ENCODE peak calls at places on chromosomes 13 and 19, in nine cellular contexts. One of them, this sample, is unnamed. For H3K36me3, the result is how much of the 10 kb centered on the place peaks cover.

GRCh38 chr13:71813187-71813586 is 53.8 kb downstream of the DACH1 start:
- DNase-seq in SK-N-SH: no peak
- DNase-seq in OCI-LY7: no peak
- DNase-seq in BE2C: no peak
- DNase-seq in Caco-2: no peak
- DNase-seq in prostate gland: no peak
- DNase-seq in PC-3: no peak
- DNase-seq in bronchial epithelial cell: peak
- DNase-seq in CD8-positive, alpha-beta T cell: no peak
- DNase-seq in this sample: no peak

GRCh38 chr19:51810228-51810627 is 15.3 kb downstream of the FPR3 start:
- DNase-seq in SK-N-SH: no peak
- DNase-seq in OCI-LY7: no peak
- DNase-seq in BE2C: no peak
- DNase-seq in Caco-2: peak
- DNase-seq in prostate gland: no peak
- DNase-seq in PC-3: peak
- DNase-seq in bronchial epithelial cell: no peak
- DNase-seq in CD8-positive, alpha-beta T cell: no peak
- DNase-seq in this sample: no peak

GRCh38 chr19:54431255-54431838 is 16.1 kb downstream of the TTYH1 start:
- DNase-seq in SK-N-SH: no peak
- DNase-seq in OCI-LY7: no peak
- DNase-seq in BE2C: no peak
- DNase-seq in Caco-2: no peak
- DNase-seq in prostate gland: peak
- DNase-seq in PC-3: peak
- DNase-seq in bronchial epithelial cell: peak
- DNase-seq in CD8-positive, alpha-beta T cell: no peak
- DNase-seq in this sample: peak

GRCh38 chr19:57620673-57621348 is 6.8 kb downstream of the ZNF134 start:
- DNase-seq in SK-N-SH: no peak
- DNase-seq in OCI-LY7: no peak
- DNase-seq in BE2C: no peak
- DNase-seq in Caco-2: no peak
- DNase-seq in prostate gland: no peak
- DNase-seq in PC-3: no peak
- DNase-seq in bronchial epithelial cell: no peak
- DNase-seq in CD8-positive, alpha-beta T cell: no peak
- DNase-seq in this sample: no peak

GRCh38 chr13:29551214-29551613 is 44.3 kb downstream of the SLC7A1 start:
- DNase-seq in SK-N-SH: no peak
- DNase-seq in OCI-LY7: no peak
- DNase-seq in BE2C: no peak
- DNase-seq in Caco-2: no peak
- DNase-seq in prostate gland: no peak
- DNase-seq in PC-3: no peak
- DNase-seq in bronchial epithelial cell: no peak
- DNase-seq in CD8-positive, alpha-beta T cell: no peak
- DNase-seq in this sample: no peak

GRCh38 chr19:36973021-36973843 is 57.1 kb downstream of the ZNF568 start:
- DNase-seq in SK-N-SH: peak
- DNase-seq in OCI-LY7: no peak
- DNase-seq in BE2C: peak
- DNase-seq in Caco-2: no peak
- DNase-seq in prostate gland: peak
- DNase-seq in PC-3: no peak
- DNase-seq in bronchial epithelial cell: peak
- DNase-seq in CD8-positive, alpha-beta T cell: peak
- DNase-seq in this sample: peak

GRCh38 chr13:25371158-25371557 is 616 bp upstream of the ATP8A2 start:
- DNase-seq in SK-N-SH: no peak
- DNase-seq in OCI-LY7: no peak
- DNase-seq in BE2C: no peak
- DNase-seq in Caco-2: no peak
- DNase-seq in prostate gland: no peak
- DNase-seq in PC-3: no peak
- DNase-seq in bronchial epithelial cell: no peak
- DNase-seq in CD8-positive, alpha-beta T cell: no peak
- DNase-seq in this sample: no peak

GRCh38 chr13:61052175-61052574 is 363.5 kb downstream of the PCDH20 start:
- DNase-seq in SK-N-SH: no peak
- DNase-seq in OCI-LY7: no peak
- DNase-seq in BE2C: no peak
- DNase-seq in Caco-2: no peak
- DNase-seq in prostate gland: no peak
- DNase-seq in PC-3: no peak
- DNase-seq in bronchial epithelial cell: no peak
- DNase-seq in CD8-positive, alpha-beta T cell: no peak
- DNase-seq in this sample: no peak

GRCh38 chr19:44986389-44986788 is 14.9 kb upstream of the RELB start:
- DNase-seq in SK-N-SH: no peak
- DNase-seq in OCI-LY7: no peak
- DNase-seq in BE2C: no peak
- DNase-seq in Caco-2: no peak
- DNase-seq in prostate gland: no peak
- DNase-seq in PC-3: no peak
- DNase-seq in bronchial epithelial cell: no peak
- DNase-seq in CD8-positive, alpha-beta T cell: no peak
- DNase-seq in this sample: no peak

GRCh38 chr19:44988896-44989563 is 12.2 kb upstream of the RELB start:
- DNase-seq in SK-N-SH: peak
- DNase-seq in OCI-LY7: peak
- DNase-seq in BE2C: peak
- DNase-seq in Caco-2: peak
- DNase-seq in prostate gland: peak
- DNase-seq in PC-3: peak
- DNase-seq in bronchial epithelial cell: peak
- DNase-seq in CD8-positive, alpha-beta T cell: peak
- DNase-seq in this sample: peak

GRCh38 chr19:44984005-44984404 is 17.3 kb upstream of the RELB start:
- DNase-seq in SK-N-SH: no peak
- DNase-seq in OCI-LY7: no peak
- DNase-seq in BE2C: no peak
- DNase-seq in Caco-2: no peak
- DNase-seq in prostate gland: no peak
- DNase-seq in PC-3: no peak
- DNase-seq in bronchial epithelial cell: no peak
- DNase-seq in CD8-positive, alpha-beta T cell: no peak
- DNase-seq in this sample: no peak

GRCh38 chr19:44987148-44987675 is 14.1 kb upstream of the RELB start:
- DNase-seq in SK-N-SH: no peak
- DNase-seq in OCI-LY7: no peak
- DNase-seq in BE2C: no peak
- DNase-seq in Caco-2: no peak
- DNase-seq in prostate gland: no peak
- DNase-seq in PC-3: no peak
- DNase-seq in bronchial epithelial cell: no peak
- DNase-seq in CD8-positive, alpha-beta T cell: no peak
- DNase-seq in this sample: no peak

GRCh38 chr19:44985445-44985844 is 15.8 kb upstream of the RELB start:
- DNase-seq in SK-N-SH: no peak
- DNase-seq in OCI-LY7: no peak
- DNase-seq in BE2C: no peak
- DNase-seq in Caco-2: no peak
- DNase-seq in prostate gland: no peak
- DNase-seq in PC-3: no peak
- DNase-seq in bronchial epithelial cell: no peak
- DNase-seq in CD8-positive, alpha-beta T cell: no peak
- DNase-seq in this sample: no peak
- H3K36me3 ChIP-seq in SK-N-SH: under half
- H3K36me3 ChIP-seq in OCI-LY7: half or more
- H3K36me3 ChIP-seq in BE2C: under half
- H3K36me3 ChIP-seq in Caco-2: under half
- H3K36me3 ChIP-seq in prostate gland: under half
- H3K36me3 ChIP-seq in PC-3: under half
- H3K36me3 ChIP-seq in bronchial epithelial cell: under half
- H3K36me3 ChIP-seq in CD8-positive, alpha-beta T cell: under half
- H3K36me3 ChIP-seq in this sample: under half

GRCh38 chr13:77781804-77782203 is 84.3 kb downstream of the SLAIN1 start:
- DNase-seq in SK-N-SH: no peak
- DNase-seq in OCI-LY7: no peak
- DNase-seq in BE2C: no peak
- DNase-seq in Caco-2: no peak
- DNase-seq in prostate gland: no peak
- DNase-seq in PC-3: no peak
- DNase-seq in bronchial epithelial cell: no peak
- DNase-seq in CD8-positive, alpha-beta T cell: no peak
- DNase-seq in this sample: no peak

GRCh38 chr13:77786888-77787287 is 89.4 kb downstream of the SLAIN1 start:
- DNase-seq in SK-N-SH: no peak
- DNase-seq in OCI-LY7: no peak
- DNase-seq in BE2C: no peak
- DNase-seq in Caco-2: no peak
- DNase-seq in prostate gland: no peak
- DNase-seq in PC-3: no peak
- DNase-seq in bronchial epithelial cell: no peak
- DNase-seq in CD8-positive, alpha-beta T cell: no peak
- DNase-seq in this sample: no peak

GRCh38 chr13:77779461-77780272 is 82.2 kb downstream of the SLAIN1 start:
- DNase-seq in SK-N-SH: peak
- DNase-seq in OCI-LY7: peak
- DNase-seq in BE2C: peak
- DNase-seq in Caco-2: peak
- DNase-seq in prostate gland: peak
- DNase-seq in PC-3: peak
- DNase-seq in bronchial epithelial cell: peak
- DNase-seq in CD8-positive, alpha-beta T cell: peak
- DNase-seq in this sample: peak

GRCh38 chr13:77789386-77789785 is 91.9 kb downstream of the SLAIN1 start:
- DNase-seq in SK-N-SH: no peak
- DNase-seq in OCI-LY7: no peak
- DNase-seq in BE2C: no peak
- DNase-seq in Caco-2: no peak
- DNase-seq in prostate gland: no peak
- DNase-seq in PC-3: no peak
- DNase-seq in bronchial epithelial cell: no peak
- DNase-seq in CD8-positive, alpha-beta T cell: no peak
- DNase-seq in this sample: no peak

DNA sequence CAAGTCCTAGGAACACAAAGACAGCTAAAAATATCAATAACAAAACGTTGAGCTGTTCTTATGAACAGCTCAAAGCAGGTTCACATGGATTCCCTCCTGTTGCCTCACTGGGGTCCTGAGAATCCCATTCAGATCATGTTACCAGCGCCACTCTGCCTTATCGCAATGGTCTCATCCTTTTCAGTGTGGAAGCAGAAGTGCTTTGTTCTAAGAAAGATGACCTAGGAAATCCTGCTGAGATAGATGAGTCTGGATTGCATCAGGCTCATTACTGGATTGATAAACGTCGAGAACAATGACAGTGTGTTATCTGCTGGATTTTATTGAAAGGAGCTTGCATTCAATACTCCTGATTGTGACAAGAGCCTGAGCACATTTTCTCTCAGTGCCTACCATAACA is 87.0 kb downstream of the SLAIN1 start:
- DNase-seq in SK-N-SH: no peak
- DNase-seq in OCI-LY7: no peak
- DNase-seq in BE2C: no peak
- DNase-seq in Caco-2: no peak
- DNase-seq in prostate gland: no peak
- DNase-seq in PC-3: no peak
- DNase-seq in bronchial epithelial cell: no peak
- DNase-seq in CD8-positive, alpha-beta T cell: no peak
- DNase-seq in this sample: no peak
- TF ChIP-seq CTCF in SK-N-SH: no peak
- TF ChIP-seq CTCF in OCI-LY7: no peak
- TF ChIP-seq CTCF in BE2C: no peak
- TF ChIP-seq CTCF in Caco-2: no peak
- TF ChIP-seq CTCF in prostate gland: no peak
- TF ChIP-seq CTCF in PC-3: no peak
- TF ChIP-seq CTCF in bronchial epithelial cell: no peak
- TF ChIP-seq CTCF in CD8-positive, alpha-beta T cell: no peak
- TF ChIP-seq CTCF in this sample: no peak

GRCh38 chr13:110262082-110262436 is 44.9 kb downstream of the COL4A1 start:
- DNase-seq in SK-N-SH: no peak
- DNase-seq in OCI-LY7: no peak
- DNase-seq in BE2C: no peak
- DNase-seq in Caco-2: no peak
- DNase-seq in prostate gland: no peak
- DNase-seq in PC-3: no peak
- DNase-seq in bronchial epithelial cell: no peak
- DNase-seq in CD8-positive, alpha-beta T cell: no peak
- DNase-seq in this sample: no peak

GRCh38 chr13:110258876-110259631 is 47.9 kb downstream of the COL4A1 start:
- DNase-seq in SK-N-SH: no peak
- DNase-seq in OCI-LY7: no peak
- DNase-seq in BE2C: no peak
- DNase-seq in Caco-2: no peak
- DNase-seq in prostate gland: no peak
- DNase-seq in PC-3: peak
- DNase-seq in bronchial epithelial cell: peak
- DNase-seq in CD8-positive, alpha-beta T cell: no peak
- DNase-seq in this sample: no peak

GRCh38 chr13:110257408-110257807 is 49.5 kb downstream of the COL4A1 start:
- DNase-seq in SK-N-SH: no peak
- DNase-seq in OCI-LY7: no peak
- DNase-seq in BE2C: no peak
- DNase-seq in Caco-2: no peak
- DNase-seq in prostate gland: no peak
- DNase-seq in PC-3: no peak
- DNase-seq in bronchial epithelial cell: no peak
- DNase-seq in CD8-positive, alpha-beta T cell: no peak
- DNase-seq in this sample: no peak

GRCh38 chr13:110261166-110262081 is 45.5 kb downstream of the COL4A1 start:
- DNase-seq in SK-N-SH: no peak
- DNase-seq in OCI-LY7: no peak
- DNase-seq in BE2C: no peak
- DNase-seq in Caco-2: no peak
- DNase-seq in prostate gland: no peak
- DNase-seq in PC-3: no peak
- DNase-seq in bronchial epithelial cell: peak
- DNase-seq in CD8-positive, alpha-beta T cell: no peak
- DNase-seq in this sample: no peak

GRCh38 chr13:110259651-110260050 is 47.3 kb downstream of the COL4A1 start:
- DNase-seq in SK-N-SH: no peak
- DNase-seq in OCI-LY7: no peak
- DNase-seq in BE2C: no peak
- DNase-seq in Caco-2: no peak
- DNase-seq in prostate gland: no peak
- DNase-seq in PC-3: no peak
- DNase-seq in bronchial epithelial cell: peak
- DNase-seq in CD8-positive, alpha-beta T cell: no peak
- DNase-seq in this sample: no peak
- H3K4me3 ChIP-seq in SK-N-SH: no peak
- H3K4me3 ChIP-seq in OCI-LY7: no peak
- H3K4me3 ChIP-seq in BE2C: no peak
- H3K4me3 ChIP-seq in Caco-2: no peak
- H3K4me3 ChIP-seq in prostate gland: no peak
- H3K4me3 ChIP-seq in PC-3: peak
- H3K4me3 ChIP-seq in bronchial epithelial cell: no peak
- H3K4me3 ChIP-seq in CD8-positive, alpha-beta T cell: no peak
- H3K4me3 ChIP-seq in this sample: no peak

DNA sequence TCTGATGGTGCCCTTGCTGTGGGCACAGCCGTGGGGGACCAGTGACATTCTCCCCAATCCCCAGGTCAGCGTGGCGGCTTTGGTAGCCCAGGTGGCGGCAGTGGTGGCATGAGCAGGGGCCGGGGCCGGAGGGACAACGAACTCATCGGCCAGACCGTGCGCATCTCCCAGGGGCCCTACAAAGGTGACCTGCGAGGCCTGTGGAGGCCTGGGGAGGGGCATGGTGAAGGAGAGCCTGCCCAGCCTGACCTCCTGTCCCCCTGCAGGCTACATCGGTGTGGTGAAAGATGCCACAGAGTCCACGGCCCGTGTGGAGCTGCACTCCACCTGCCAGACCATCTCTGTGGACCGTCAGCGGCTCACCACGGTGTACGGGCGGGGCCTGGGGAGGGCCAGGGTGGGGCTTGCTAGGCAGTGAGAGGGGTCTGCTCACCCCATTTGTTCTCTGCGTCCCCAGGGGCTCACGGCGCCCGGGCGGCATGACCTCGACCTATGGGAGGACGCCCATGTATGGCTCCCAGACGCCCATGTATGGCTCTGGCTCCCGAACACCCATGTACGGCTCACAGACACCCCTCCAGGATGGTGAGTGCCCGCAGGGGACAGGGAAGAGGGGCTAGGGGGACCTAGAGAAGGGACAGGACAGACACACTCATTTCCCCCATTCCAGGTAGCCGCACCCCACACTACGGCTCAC is 7.7 kb upstream of the TIMM50 start:
- DNase-seq in SK-N-SH: no peak
- DNase-seq in OCI-LY7: no peak
- DNase-seq in BE2C: no peak
- DNase-seq in Caco-2: no peak
- DNase-seq in prostate gland: no peak
- DNase-seq in PC-3: no peak
- DNase-seq in bronchial epithelial cell: no peak
- DNase-seq in CD8-positive, alpha-beta T cell: no peak
- DNase-seq in this sample: no peak
- H3K36me3 ChIP-seq in SK-N-SH: under half
- H3K36me3 ChIP-seq in OCI-LY7: half or more
- H3K36me3 ChIP-seq in BE2C: half or more
- H3K36me3 ChIP-seq in Caco-2: under half
- H3K36me3 ChIP-seq in prostate gland: under half
- H3K36me3 ChIP-seq in PC-3: under half
- H3K36me3 ChIP-seq in bronchial epithelial cell: half or more
- H3K36me3 ChIP-seq in CD8-positive, alpha-beta T cell: half or more
- H3K36me3 ChIP-seq in this sample: half or more